ENCODE peak calls at places on chromosomes 2 and 18, in seven cellular contexts. R is SK-N-SH, X is neural progenitor cell, O is HCT116, Z is PC-3, P is MM.1S, H is hepatocyte. L is an unnamed sample.

GRCh38 chr2:224793961-224794360 is 77.8 kb upstream of the CCDC195 start:
- DNase-seq in R (no peak), X (no peak), O (no peak), Z (no peak), P (no peak), H (no peak), L (peak; percentile 82)

GRCh38 chr2:197307933-197308521 is 2.6 kb downstream of the ANKRD44 start:
- DNase-seq in R (no peak), X (no peak), O (no peak), Z (no peak), P (no peak), H (no peak), L (no peak)

GRCh38 chr2:224210495-224211472 is 171.7 kb upstream of the SERPINE2 start:
- DNase-seq in R (peak; percentile 16), X (no peak), O (no peak), Z (no peak), P (no peak), H (no peak), L (peak; percentile 29)

GRCh38 chr2:19675856-19676460 is 225.8 kb downstream of the TTC32 start:
- DNase-seq in R (no peak), X (no peak), O (no peak), Z (peak; percentile 39), P (no peak), H (no peak), L (peak; percentile 95)

GRCh38 chr18:10477121-10477862 is 22.9 kb downstream of the APCDD1 start:
- DNase-seq in R (no peak), X (no peak), O (no peak), Z (no peak), P (no peak), H (no peak), L (no peak)

GRCh38 chr18:38042496-38042895 is 476.9 kb upstream of the CELF4 start:
- DNase-seq in R (no peak), X (no peak), O (no peak), Z (no peak), P (no peak), H (no peak), L (no peak)

GRCh38 chr2:60353406-60353800 is 200.1 kb downstream of the BCL11A start:
- DNase-seq in R (no peak), X (peak; percentile 42), O (no peak), Z (no peak), P (no peak), H (no peak), L (no peak)

GRCh38 chr2:20557635-20558034 is 93.3 kb downstream of the HS1BP3 start:
- DNase-seq in R (no peak), X (no peak), O (no peak), Z (no peak), P (no peak), H (no peak), L (no peak)

GRCh38 chr2:235494716-235495372 is 1.0 kb downstream of the AGAP1 start:
- DNase-seq in R (peak; percentile 71), X (peak; percentile 70), O (no peak), Z (peak; percentile 31), P (no peak), H (peak; percentile 70), L (peak; percentile 79)

DNA sequence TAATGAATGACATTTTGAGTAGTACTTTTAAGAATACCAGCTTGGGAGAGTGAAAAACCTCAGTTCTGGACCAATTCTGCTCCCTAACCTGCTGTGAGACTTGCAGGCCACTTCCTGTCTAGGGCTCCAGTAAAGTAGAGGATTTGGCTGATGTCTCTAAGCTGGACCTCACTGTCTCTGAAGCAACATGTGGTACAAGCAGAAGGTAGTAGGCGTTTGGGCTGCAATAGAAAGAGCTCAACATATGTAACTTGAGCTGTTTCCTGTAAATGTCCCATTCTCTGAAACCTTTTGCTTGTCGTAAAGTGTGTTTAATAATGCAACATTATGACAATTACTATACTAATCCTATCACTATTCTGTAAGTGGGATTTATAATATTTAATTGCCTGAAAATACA is 213.1 kb downstream of the MYO3B start:
- DNase-seq in R (no peak), X (no peak), O (no peak), Z (no peak), P (no peak), H (no peak), L (no peak)
- H3K27me3 ChIP-seq in R (no peaks in the 10 kb centered on the region), X (no peaks in the 10 kb centered on the region), O (no peaks in the 10 kb centered on the region), Z (no peaks in the 10 kb centered on the region), P (no peaks in the 10 kb centered on the region), H (peaks cover 12% of the 10 kb centered on the region), L (peaks cover 14% of the 10 kb centered on the region)

GRCh38 chr2:109694190-109694589 is 80.0 kb downstream of the SOWAHC start:
- DNase-seq in R (no peak), X (no peak), O (no peak), Z (peak; percentile 28), P (no peak), H (no peak), L (peak; percentile 48)
- TF ChIP-seq EZH2phosphoT487 in R (no peak), X (no peak), O (no peak), Z (no peak), P (no peak), H (no peak), L (no peak)

DNA sequence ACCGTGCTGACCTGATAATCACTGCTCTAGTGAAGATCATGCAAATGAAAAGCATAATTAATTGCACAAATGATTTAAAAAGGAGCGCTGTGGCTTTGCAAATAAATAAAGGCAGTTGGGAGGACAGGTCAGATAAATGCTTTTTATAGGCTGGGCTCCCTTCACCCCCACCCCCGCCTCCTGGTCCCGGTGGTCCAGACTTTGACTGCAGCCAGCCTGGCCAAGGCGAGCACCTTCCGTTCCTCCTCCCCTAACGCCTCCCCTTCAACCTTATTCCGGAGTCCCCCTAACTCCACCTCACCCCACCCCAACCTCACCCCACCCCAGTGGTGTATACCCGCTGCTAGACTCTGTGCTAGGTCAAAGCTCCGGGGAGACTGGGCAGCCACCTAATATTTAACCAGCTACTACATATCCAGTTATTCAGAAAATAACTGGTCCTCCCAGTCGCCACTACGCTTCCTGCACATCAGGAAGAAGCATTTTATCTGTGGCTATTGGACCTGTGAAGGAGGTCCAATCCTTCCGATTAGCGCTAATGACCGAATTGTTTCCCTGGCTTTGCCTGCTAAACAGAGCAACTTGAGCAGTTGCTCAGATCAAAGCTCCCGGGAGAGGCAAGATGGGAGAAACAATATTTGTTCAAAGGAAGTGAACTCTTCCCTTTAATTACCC is 3.7 kb upstream of the SP9 start:
- DNase-seq in R (no peak), X (peak; percentile 55), O (no peak), Z (no peak), P (no peak), H (no peak), L (no peak)
- H3K27me3 ChIP-seq in R (peaks cover 96% of the 10 kb centered on the region), X (peaks cover 100% of the 10 kb centered on the region), O (no peaks in the 10 kb centered on the region), Z (no peaks in the 10 kb centered on the region), P (peaks cover 92% of the 10 kb centered on the region), H (peaks cover 96% of the 10 kb centered on the region), L (peaks cover 45% of the 10 kb centered on the region)

GRCh38 chr2:74815955-74816354 is 18.0 kb upstream of the HK2 start:
- DNase-seq in R (no peak), X (no peak), O (no peak), Z (no peak), P (no peak), H (no peak), L (no peak)

GRCh38 chr2:74814102-74814501 is 19.8 kb upstream of the HK2 start:
- DNase-seq in R (no peak), X (no peak), O (no peak), Z (no peak), P (no peak), H (no peak), L (no peak)

GRCh38 chr2:74817333-74817732 is 16.6 kb upstream of the HK2 start:
- DNase-seq in R (no peak), X (no peak), O (no peak), Z (no peak), P (no peak), H (no peak), L (no peak)

GRCh38 chr2:74819702-74820101 is 14.2 kb upstream of the HK2 start:
- DNase-seq in R (no peak), X (no peak), O (no peak), Z (no peak), P (no peak), H (no peak), L (no peak)

DNA sequence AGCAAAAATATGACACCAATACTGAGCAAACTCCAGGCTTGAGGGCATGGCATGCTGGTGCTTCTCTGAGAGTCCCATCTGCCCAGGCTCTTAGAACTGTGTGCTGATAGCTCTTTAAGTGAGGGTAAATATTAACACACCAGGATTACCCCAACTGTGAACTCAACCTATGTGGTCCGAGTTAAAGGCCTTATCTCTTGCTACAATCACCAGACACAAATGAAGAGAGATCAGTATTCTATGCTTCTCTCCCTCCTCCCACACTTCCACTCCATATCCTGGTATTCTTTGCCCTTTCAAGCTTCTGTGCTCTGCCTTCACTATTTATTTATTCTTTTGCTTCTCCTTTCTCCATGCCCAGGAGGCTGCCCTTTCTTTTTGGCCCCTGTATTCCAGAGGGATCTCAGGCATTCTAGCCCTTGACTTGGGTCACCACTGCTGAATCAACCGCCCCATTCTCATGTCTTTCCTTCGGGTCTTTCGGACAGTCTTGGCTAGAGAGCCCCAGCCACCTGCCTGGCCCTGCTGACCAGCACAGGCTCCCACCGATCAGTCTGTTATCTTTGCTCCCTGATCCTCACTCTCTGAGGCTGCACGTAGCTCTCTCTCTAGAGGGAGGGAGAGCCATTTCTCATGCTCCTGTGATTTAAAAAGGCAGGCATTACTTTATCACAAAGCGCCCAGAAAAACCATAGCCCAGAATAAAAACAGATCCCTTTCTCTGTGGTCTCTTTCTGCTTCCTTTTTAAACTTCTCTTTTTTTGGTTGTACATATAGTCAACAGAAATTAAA is 17.2 kb upstream of the HK2 start:
- DNase-seq in R (peak; percentile 61), X (peak; percentile 24), O (no peak), Z (no peak), P (no peak), H (peak; percentile 45), L (no peak)
- TF ChIP-seq EZH2phosphoT487 in R (no peak), X (no peak), O (no peak), Z (no peak), P (no peak), H (no peak), L (no peak)

GRCh38 chr2:187966924-187967323 is 324.8 kb upstream of the GULP1 start:
- DNase-seq in R (peak; percentile 18), X (no peak), O (no peak), Z (no peak), P (no peak), H (no peak), L (no peak)
- H3K27me3 ChIP-seq in R (no peaks in the 10 kb centered on the region), X (no peaks in the 10 kb centered on the region), O (no peaks in the 10 kb centered on the region), Z (no peaks in the 10 kb centered on the region), P (no peaks in the 10 kb centered on the region), H (no peaks in the 10 kb centered on the region), L (no peaks in the 10 kb centered on the region)

GRCh38 chr18:11826836-11827235 is 24.4 kb upstream of the CHMP1B start:
- DNase-seq in R (no peak), X (no peak), O (no peak), Z (no peak), P (no peak), H (no peak), L (no peak)
- TF ChIP-seq EZH2phosphoT487 in R (no peak), X (no peak), O (no peak), Z (no peak), P (no peak), H (no peak), L (no peak)

L was measured in GM23248.